ENCODE peak calls at places on chromosomes 5 and 9, in eight cellular contexts. I is hepatocyte, N is PC-3, V is GM23248, O is MM.1S, S is HCT116, F is OCI-LY7, Y is SK-N-SH. W is an unnamed sample.

GRCh38 chr5:52743970-52744369 is 43.7 kb upstream of the ITGA1 start:
- DNase-seq in F (no peak), Y (no peak), N (no peak), V (peak; percentile 78), S (no peak), O (no peak), I (no peak), W (no peak)

GRCh38 chr5:172486912-172487311 is 32.6 kb upstream of the SH3PXD2B start:
- DNase-seq in F (no peak), V (no peak), S (no peak), O (no peak), N (no peak), I (no peak), Y (no peak), W (no peak)

GRCh38 chr5:97550164-97550563 is 367.1 kb upstream of the RIOK2 start:
- DNase-seq in I (no peak), Y (no peak), V (peak; percentile 84), O (no peak), S (no peak), F (no peak), N (peak; percentile 21), W (peak; percentile 34)

GRCh38 chr5:2201832-2202231 is 319.1 kb upstream of the IRX4 start:
- DNase-seq in I (no peak), O (no peak), N (no peak), S (no peak), Y (no peak), F (no peak), V (no peak), W (no peak)

GRCh38 chr9:122332643-122333042 is 38.2 kb upstream of the PTGS1 start:
- DNase-seq in I (no peak), Y (no peak), N (no peak), O (no peak), V (no peak), S (no peak), F (no peak), W (no peak)

GRCh38 chr5:54793612-54794436 is 191.6 kb downstream of the ESM1 start:
- DNase-seq in S (no peak), Y (no peak), F (no peak), V (peak; percentile 40), O (no peak), I (no peak), N (no peak), W (no peak)

GRCh38 chr9:107710552-107710951 is 221.0 kb upstream of the KLF4 start:
- DNase-seq in V (no peak), S (no peak), N (peak; percentile 61), Y (no peak), I (no peak), O (no peak), F (no peak), W (no peak)

GRCh38 chr9:129273136-129273895 is 95.3 kb upstream of the IER5L start:
- DNase-seq in F (no peak), I (no peak), Y (no peak), O (no peak), S (no peak), N (no peak), V (no peak), W (no peak)

GRCh38 chr5:2739360-2740050 is 12.0 kb downstream of the IRX2 start:
- DNase-seq in Y (no peak), O (no peak), I (peak; percentile 50), S (no peak), N (no peak), V (peak; percentile 85), F (no peak), W (peak; percentile 75)

GRCh38 chr5:139422307-139422893 is 16.9 kb downstream of the DNAJC18 start:
- DNase-seq in F (peak; percentile 79), I (peak; percentile 73), S (peak; percentile 48), Y (peak; percentile 74), N (peak; percentile 76), O (peak; percentile 82), V (peak; percentile 82), W (peak; percentile 69)

GRCh38 chr5:79093762-79094161 is 17.8 kb upstream of the BHMT start:
- DNase-seq in S (no peak), F (no peak), O (no peak), I (peak; percentile 35), N (no peak), V (no peak), Y (peak; percentile 70), W (no peak)

GRCh38 chr5:170397059-170397458 is 7.9 kb upstream of the KCNMB1 start:
- DNase-seq in Y (no peak), V (no peak), S (no peak), O (no peak), I (no peak), N (no peak), F (no peak), W (peak; percentile 42)

GRCh38 chr9:3888496-3888858 is 362.7 kb upstream of the RFX3 start:
- DNase-seq in I (no peak), F (no peak), S (no peak), Y (no peak), V (no peak), N (no peak), O (no peak), W (no peak)

GRCh38 chr5:61333351-61334223 is 1.5 kb downstream of the ZSWIM6 start:
- DNase-seq in F (no peak), S (no peak), V (peak; percentile 74), N (peak; percentile 16), O (peak; percentile 39), Y (peak; percentile 74), I (peak; percentile 63), W (peak; percentile 68)

GRCh38 chr9:112810696-112811490 is 60.3 kb downstream of the SNX30 start:
- DNase-seq in N (no peak), F (no peak), V (no peak), S (no peak), I (no peak), Y (no peak), O (no peak), W (peak; percentile 9)

GRCh38 chr9:33506626-33507370 is 17.3 kb upstream of the ANKRD18B start:
- DNase-seq in N (peak; percentile 72), I (peak; percentile 59), V (peak; percentile 93), O (no peak), F (no peak), S (peak; percentile 27), Y (no peak), W (no peak)

GRCh38 chr5:95069948-95070347 is 214.9 kb downstream of the MCTP1 start:
- DNase-seq in F (no peak), S (no peak), Y (no peak), V (no peak), O (no peak), N (no peak), I (no peak), W (no peak)

GRCh38 chr9:19036611-19037010 is 3.6 kb upstream of the SAXO1 start:
- DNase-seq in S (no peak), O (no peak), F (no peak), V (no peak), I (no peak), N (no peak), Y (no peak), W (no peak)
- H3K4me2 ChIP-seq in S (no peak overlapping the region), O (no peak overlapping the region), F (no peak overlapping the region), V (no peak overlapping the region), I (no peak overlapping the region), N (no peak overlapping the region), Y (no peak overlapping the region), W (no peak overlapping the region)

DNA sequence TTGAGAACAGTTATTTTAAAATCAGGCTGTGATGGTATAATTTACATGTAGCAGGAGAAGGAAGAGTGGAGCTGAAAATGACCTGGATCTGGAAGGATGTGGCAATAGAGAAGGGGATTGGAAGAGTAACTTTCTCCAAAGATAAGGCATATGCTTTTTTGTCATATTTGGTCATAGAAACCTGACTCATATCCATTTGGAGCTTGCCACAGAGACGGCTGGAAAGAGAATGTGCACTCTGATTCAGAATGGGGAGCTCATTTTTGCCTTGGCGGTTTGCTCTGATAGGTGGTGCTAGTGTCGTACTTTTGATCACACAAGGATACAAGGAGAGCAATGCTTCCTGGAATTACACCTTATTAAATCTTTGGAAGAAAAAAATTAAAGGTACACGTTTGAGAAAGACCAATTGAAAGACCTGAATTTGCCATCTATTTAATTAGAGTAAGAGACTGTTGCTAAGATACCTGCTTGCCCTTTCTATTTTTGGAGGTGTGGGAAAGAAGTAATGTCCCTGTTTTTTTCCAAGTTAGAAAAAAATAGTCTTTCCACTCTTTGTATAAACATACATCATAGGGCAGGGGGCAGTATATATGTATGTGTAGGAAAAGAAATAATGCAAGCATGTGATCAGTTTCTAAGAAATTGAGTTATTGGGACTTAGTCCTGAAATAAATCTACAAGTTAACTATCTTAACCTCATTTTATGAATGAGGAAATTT is 5.4 kb downstream of the LSM11 start:
- DNase-seq in V (peak; percentile 89), Y (no peak), N (peak; percentile 91), O (no peak), I (peak; percentile 12), S (no peak), F (no peak), W (no peak)
- TF ChIP-seq EZH2phosphoT487 in V (no peak), Y (no peak), N (no peak), O (no peak), I (no peak), S (no peak), F (no peak), W (no peak)

DNA sequence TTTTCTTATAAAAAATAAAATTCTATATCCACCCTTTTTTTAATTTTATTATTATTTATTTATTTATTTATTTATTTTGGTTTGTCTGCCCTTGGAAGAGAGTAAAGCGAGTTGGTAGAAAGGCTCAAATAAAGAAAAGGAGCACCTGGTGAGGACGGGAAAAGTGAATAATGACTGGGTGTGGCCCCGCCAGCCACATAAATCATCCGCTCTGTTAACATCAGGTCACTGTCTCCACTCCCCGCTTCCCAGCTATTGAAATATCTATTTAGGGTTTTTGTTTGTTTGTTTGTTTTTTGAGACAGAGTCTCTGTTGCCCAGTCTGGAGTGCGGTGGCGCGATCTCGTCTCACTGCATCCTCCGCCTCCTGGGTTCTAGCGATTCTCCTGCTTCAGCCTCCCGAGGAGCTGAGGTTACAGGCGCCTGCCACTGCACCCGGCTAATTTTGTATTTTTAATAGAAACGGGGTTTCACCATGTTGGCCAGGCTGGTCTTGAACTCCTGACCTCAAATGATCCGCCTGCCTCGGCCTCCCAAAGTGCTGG is 844 bp downstream of the POLR3G start:
- DNase-seq in S (no peak), I (no peak), O (no peak), V (no peak), F (no peak), N (peak; percentile 51), Y (no peak), W (no peak)
- H3K4me3 ChIP-seq in S (peak overlapping the region; percentile 85), I (peak overlapping the region; percentile 23), O (no peak overlapping the region), V (peak overlapping the region; percentile 88), F (peak overlapping the region; percentile 80), N (peak overlapping the region; percentile 94), Y (peak overlapping the region; percentile 89), W (peak overlapping the region; percentile 67)

GRCh38 chr9:134290603-134291451 is 35.4 kb upstream of the RXRA start:
- DNase-seq in Y (no peak), N (no peak), V (no peak), F (no peak), O (no peak), S (no peak), I (no peak), W (no peak)
- H3K4me2 ChIP-seq in Y (no peak overlapping the region), N (no peak overlapping the region), V (no peak overlapping the region), F (no peak overlapping the region), O (no peak overlapping the region), S (no peak overlapping the region), I (no peak overlapping the region), W (no peak overlapping the region)

GRCh38 chr9:17531642-17532254 is 47.1 kb upstream of the SH3GL2 start:
- DNase-seq in F (peak; percentile 29), O (peak; percentile 42), S (peak; percentile 10), V (peak; percentile 74), N (peak; percentile 60), I (peak; percentile 73), Y (peak; percentile 59), W (peak; percentile 65)
- TF ChIP-seq EZH2phosphoT487 in F (no peak), O (no peak), S (no peak), V (no peak), N (no peak), I (no peak), Y (no peak), W (no peak)

W was measured in neural progenitor cell.